ENCODE peak calls at places on chromosomes 5 and 9, in nine cellular contexts. One of them, this sample, is unnamed.

GRCh38 chr5:167816354-167816753 is 475.1 kb upstream of the WWC1 start:
- DNase-seq in body of pancreas: no peak
- DNase-seq in CD8-positive, alpha-beta T cell: no peak
- DNase-seq in stomach: no peak
- DNase-seq in pancreas: no peak
- DNase-seq in neural progenitor cell: no peak
- DNase-seq in Peyer's patch: no peak
- DNase-seq in prostate gland: no peak
- DNase-seq in effector memory CD4-positive, alpha-beta T cell: no peak
- DNase-seq in this sample: no peak

GRCh38 chr5:76662521-76662920 is 39.3 kb upstream of the F2RL2 start:
- DNase-seq in stomach: no peak
- DNase-seq in neural progenitor cell: no peak
- DNase-seq in prostate gland: no peak
- DNase-seq in body of pancreas: no peak
- DNase-seq in CD8-positive, alpha-beta T cell: no peak
- DNase-seq in pancreas: no peak
- DNase-seq in Peyer's patch: no peak
- DNase-seq in effector memory CD4-positive, alpha-beta T cell: no peak
- DNase-seq in this sample: no peak

GRCh38 chr5:135461752-135462151 is 9.6 kb upstream of the TIFAB start:
- DNase-seq in pancreas: peak; percentile 15
- DNase-seq in stomach: no peak
- DNase-seq in body of pancreas: no peak
- DNase-seq in effector memory CD4-positive, alpha-beta T cell: no peak
- DNase-seq in neural progenitor cell: no peak
- DNase-seq in prostate gland: no peak
- DNase-seq in Peyer's patch: no peak
- DNase-seq in CD8-positive, alpha-beta T cell: no peak
- DNase-seq in this sample: no peak

GRCh38 chr5:138784590-138784989 is 31.4 kb downstream of the CTNNA1 start:
- DNase-seq in body of pancreas: no peak
- DNase-seq in stomach: no peak
- DNase-seq in prostate gland: no peak
- DNase-seq in CD8-positive, alpha-beta T cell: no peak
- DNase-seq in neural progenitor cell: no peak
- DNase-seq in pancreas: no peak
- DNase-seq in Peyer's patch: no peak
- DNase-seq in effector memory CD4-positive, alpha-beta T cell: no peak
- DNase-seq in this sample: no peak

GRCh38 chr5:60668715-60669304 is 31.2 kb downstream of the DEPDC1B start:
- DNase-seq in neural progenitor cell: peak; percentile 16
- DNase-seq in pancreas: no peak
- DNase-seq in body of pancreas: no peak
- DNase-seq in stomach: no peak
- DNase-seq in Peyer's patch: no peak
- DNase-seq in CD8-positive, alpha-beta T cell: no peak
- DNase-seq in prostate gland: no peak
- DNase-seq in effector memory CD4-positive, alpha-beta T cell: no peak
- DNase-seq in this sample: no peak

GRCh38 chr5:37005252-37005651 is 128.7 kb downstream of the NIPBL start:
- DNase-seq in Peyer's patch: no peak
- DNase-seq in prostate gland: no peak
- DNase-seq in effector memory CD4-positive, alpha-beta T cell: no peak
- DNase-seq in pancreas: no peak
- DNase-seq in CD8-positive, alpha-beta T cell: no peak
- DNase-seq in stomach: no peak
- DNase-seq in neural progenitor cell: no peak
- DNase-seq in body of pancreas: no peak
- DNase-seq in this sample: no peak

GRCh38 chr5:102762828-102763227 is 7.7 kb downstream of the PAM start:
- DNase-seq in pancreas: no peak
- DNase-seq in body of pancreas: no peak
- DNase-seq in Peyer's patch: no peak
- DNase-seq in neural progenitor cell: no peak
- DNase-seq in effector memory CD4-positive, alpha-beta T cell: no peak
- DNase-seq in prostate gland: no peak
- DNase-seq in stomach: no peak
- DNase-seq in CD8-positive, alpha-beta T cell: no peak
- DNase-seq in this sample: no peak

GRCh38 chr5:33476992-33477391 is 36.2 kb downstream of the TARS1 start:
- DNase-seq in Peyer's patch: no peak
- DNase-seq in neural progenitor cell: no peak
- DNase-seq in effector memory CD4-positive, alpha-beta T cell: no peak
- DNase-seq in prostate gland: no peak
- DNase-seq in body of pancreas: no peak
- DNase-seq in stomach: no peak
- DNase-seq in CD8-positive, alpha-beta T cell: no peak
- DNase-seq in pancreas: no peak
- DNase-seq in this sample: no peak

DNA sequence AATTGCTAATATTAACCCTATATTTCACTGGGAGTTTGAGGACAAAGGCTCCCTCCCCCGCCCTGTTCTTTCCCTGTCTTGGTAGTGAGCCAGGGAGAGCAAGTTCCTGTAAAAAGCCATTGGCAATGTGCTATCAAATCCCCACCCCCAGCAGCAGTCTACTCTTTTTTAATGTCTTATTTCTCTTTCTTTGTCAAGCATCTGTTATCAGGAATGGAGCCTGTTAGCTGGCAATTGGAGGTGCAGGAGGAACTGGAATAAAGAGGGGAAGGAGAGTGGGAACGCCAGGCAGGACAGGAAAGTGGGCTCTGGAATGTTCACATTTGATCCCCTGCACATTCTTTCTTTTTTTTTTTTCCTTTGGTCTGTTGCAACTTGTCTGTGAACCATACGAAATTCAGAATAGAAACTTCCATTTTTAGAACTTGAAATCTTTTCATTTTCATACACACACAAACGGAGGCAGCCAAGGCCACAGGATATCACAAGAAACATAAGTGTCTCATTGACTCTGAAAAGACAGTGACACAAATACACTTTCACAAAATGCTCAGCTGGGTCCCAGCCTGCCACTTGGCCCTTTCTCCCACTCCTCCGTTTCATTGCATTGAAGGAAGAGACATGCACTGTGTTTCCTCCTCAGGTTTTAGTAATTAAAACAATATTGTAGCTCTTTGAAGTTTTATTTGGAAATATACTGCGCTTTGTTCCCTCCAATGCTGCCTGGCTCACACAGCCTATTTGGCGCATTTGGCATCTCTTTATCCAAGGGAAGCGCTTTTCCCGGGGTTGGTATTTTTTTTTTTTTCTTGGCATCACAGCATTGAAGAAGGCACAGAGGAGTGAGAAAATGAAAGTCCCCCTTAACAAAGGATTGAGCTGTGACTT is 665.0 kb upstream of the ZNF608 start:
- DNase-seq in body of pancreas: peak; percentile 43
- DNase-seq in pancreas: no peak
- DNase-seq in effector memory CD4-positive, alpha-beta T cell: no peak
- DNase-seq in Peyer's patch: peak; percentile 45
- DNase-seq in CD8-positive, alpha-beta T cell: no peak
- DNase-seq in stomach: peak; percentile 34
- DNase-seq in prostate gland: peak; percentile 33
- DNase-seq in neural progenitor cell: peak; percentile 3
- DNase-seq in this sample: no peak
- H3K4me3 ChIP-seq in body of pancreas: no peak overlapping the region
- H3K4me3 ChIP-seq in pancreas: no peak overlapping the region
- H3K4me3 ChIP-seq in effector memory CD4-positive, alpha-beta T cell: no peak overlapping the region
- H3K4me3 ChIP-seq in Peyer's patch: no peak overlapping the region
- H3K4me3 ChIP-seq in CD8-positive, alpha-beta T cell: no peak overlapping the region
- H3K4me3 ChIP-seq in stomach: peak overlapping the region; percentile 3
- H3K4me3 ChIP-seq in prostate gland: no peak overlapping the region
- H3K4me3 ChIP-seq in neural progenitor cell: no peak overlapping the region
- H3K4me3 ChIP-seq in this sample: peak overlapping the region; percentile 30

DNA sequence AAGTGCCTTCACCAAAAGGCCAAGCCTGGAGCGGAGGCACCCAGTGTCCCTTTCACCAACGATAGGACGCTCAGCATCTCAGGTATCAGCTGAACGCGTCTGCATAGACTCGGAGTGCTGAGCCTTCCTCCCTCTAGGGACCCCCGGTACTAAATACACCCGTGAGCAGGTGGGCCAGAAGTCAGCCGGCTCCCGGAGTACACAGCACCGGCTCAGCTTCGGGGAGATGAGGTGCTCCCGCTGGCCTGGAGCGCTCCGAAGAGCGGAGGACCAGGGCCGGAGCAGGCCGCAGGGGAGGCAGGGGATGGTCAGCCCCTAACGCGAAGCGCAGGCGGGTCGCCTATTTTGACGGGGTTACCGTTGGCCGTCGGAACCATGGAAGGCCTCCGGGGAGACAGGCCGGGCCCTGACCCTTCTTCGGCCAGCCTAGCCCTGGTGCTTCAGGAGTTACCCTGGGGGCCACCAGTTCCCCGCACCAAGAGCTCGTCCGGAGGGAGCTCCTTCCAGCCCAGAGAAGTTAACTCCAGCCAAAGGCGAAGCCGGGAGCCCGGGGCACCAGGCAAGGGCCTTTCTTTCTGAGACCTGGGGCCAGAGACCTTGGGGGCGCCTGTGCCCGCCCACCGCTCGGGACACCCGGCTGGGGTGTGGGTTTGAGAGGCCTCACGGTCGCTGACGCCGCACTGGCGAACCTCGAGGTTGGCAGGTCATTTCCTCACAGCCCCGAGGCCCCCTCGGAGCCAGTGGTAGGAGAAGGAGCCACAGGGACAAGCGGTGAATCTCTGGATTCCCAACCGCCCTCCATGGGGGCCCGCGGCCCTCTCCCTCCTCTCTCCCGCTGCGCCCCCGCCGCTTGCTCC is 3.3 kb upstream of the IRX4 start:
- DNase-seq in Peyer's patch: no peak
- DNase-seq in effector memory CD4-positive, alpha-beta T cell: no peak
- DNase-seq in neural progenitor cell: peak; percentile 28
- DNase-seq in CD8-positive, alpha-beta T cell: no peak
- DNase-seq in stomach: no peak
- DNase-seq in pancreas: peak; percentile 64
- DNase-seq in body of pancreas: no peak
- DNase-seq in prostate gland: no peak
- DNase-seq in this sample: no peak
- H3K27me3 ChIP-seq in Peyer's patch: no peaks in the 10 kb centered on the region
- H3K27me3 ChIP-seq in effector memory CD4-positive, alpha-beta T cell: peaks cover 16% of the 10 kb centered on the region
- H3K27me3 ChIP-seq in neural progenitor cell: peaks cover 100% of the 10 kb centered on the region
- H3K27me3 ChIP-seq in CD8-positive, alpha-beta T cell: no peaks in the 10 kb centered on the region
- H3K27me3 ChIP-seq in stomach: peaks cover 58% of the 10 kb centered on the region
- H3K27me3 ChIP-seq in pancreas: peaks cover 4% of the 10 kb centered on the region
- H3K27me3 ChIP-seq in body of pancreas: no peaks in the 10 kb centered on the region
- H3K27me3 ChIP-seq in prostate gland: peaks cover 5% of the 10 kb centered on the region
- H3K27me3 ChIP-seq in this sample: peaks cover 95% of the 10 kb centered on the region

GRCh38 chr9:118000581-118000980 is 296.4 kb downstream of the TLR4 start:
- DNase-seq in stomach: no peak
- DNase-seq in prostate gland: no peak
- DNase-seq in Peyer's patch: no peak
- DNase-seq in effector memory CD4-positive, alpha-beta T cell: no peak
- DNase-seq in neural progenitor cell: no peak
- DNase-seq in body of pancreas: no peak
- DNase-seq in CD8-positive, alpha-beta T cell: no peak
- DNase-seq in pancreas: no peak
- DNase-seq in this sample: no peak
- H3K27ac ChIP-seq in stomach: no peak overlapping the region
- H3K27ac ChIP-seq in prostate gland: no peak overlapping the region
- H3K27ac ChIP-seq in Peyer's patch: no peak overlapping the region
- H3K27ac ChIP-seq in effector memory CD4-positive, alpha-beta T cell: no peak overlapping the region
- H3K27ac ChIP-seq in neural progenitor cell: no peak overlapping the region
- H3K27ac ChIP-seq in body of pancreas: no peak overlapping the region
- H3K27ac ChIP-seq in CD8-positive, alpha-beta T cell: no peak overlapping the region
- H3K27ac ChIP-seq in pancreas: no peak overlapping the region
- H3K27ac ChIP-seq in this sample: no peak overlapping the region

GRCh38 chr9:14321517-14322125 is 7.7 kb upstream of the NFIB start:
- DNase-seq in stomach: no peak
- DNase-seq in effector memory CD4-positive, alpha-beta T cell: no peak
- DNase-seq in body of pancreas: no peak
- DNase-seq in CD8-positive, alpha-beta T cell: no peak
- DNase-seq in Peyer's patch: no peak
- DNase-seq in neural progenitor cell: peak; percentile 23
- DNase-seq in pancreas: no peak
- DNase-seq in prostate gland: no peak
- DNase-seq in this sample: no peak

GRCh38 chr9:14318934-14319513 is 5.1 kb upstream of the NFIB start:
- DNase-seq in neural progenitor cell: no peak
- DNase-seq in stomach: no peak
- DNase-seq in Peyer's patch: no peak
- DNase-seq in body of pancreas: no peak
- DNase-seq in pancreas: no peak
- DNase-seq in CD8-positive, alpha-beta T cell: no peak
- DNase-seq in prostate gland: no peak
- DNase-seq in effector memory CD4-positive, alpha-beta T cell: no peak
- DNase-seq in this sample: no peak

GRCh38 chr9:14323083-14323968 is 9.4 kb upstream of the NFIB start:
- DNase-seq in CD8-positive, alpha-beta T cell: no peak
- DNase-seq in stomach: no peak
- DNase-seq in body of pancreas: no peak
- DNase-seq in neural progenitor cell: no peak
- DNase-seq in prostate gland: no peak
- DNase-seq in Peyer's patch: no peak
- DNase-seq in effector memory CD4-positive, alpha-beta T cell: no peak
- DNase-seq in pancreas: no peak
- DNase-seq in this sample: no peak

GRCh38 chr9:14322211-14323082 is 8.5 kb upstream of the NFIB start:
- DNase-seq in Peyer's patch: peak; percentile 93
- DNase-seq in pancreas: peak; percentile 94
- DNase-seq in neural progenitor cell: peak; percentile 95
- DNase-seq in prostate gland: peak; percentile 93
- DNase-seq in CD8-positive, alpha-beta T cell: peak; percentile 53
- DNase-seq in stomach: peak; percentile 94
- DNase-seq in effector memory CD4-positive, alpha-beta T cell: peak; percentile 52
- DNase-seq in body of pancreas: peak; percentile 92
- DNase-seq in this sample: peak; percentile 96

GRCh38 chr9:14320272-14321245 is 6.6 kb upstream of the NFIB start:
- DNase-seq in Peyer's patch: peak; percentile 74
- DNase-seq in CD8-positive, alpha-beta T cell: no peak
- DNase-seq in pancreas: no peak
- DNase-seq in body of pancreas: no peak
- DNase-seq in prostate gland: no peak
- DNase-seq in effector memory CD4-positive, alpha-beta T cell: no peak
- DNase-seq in neural progenitor cell: no peak
- DNase-seq in stomach: peak; percentile 43
- DNase-seq in this sample: no peak
- H3K4me3 ChIP-seq in Peyer's patch: peak overlapping the region; percentile 79
- H3K4me3 ChIP-seq in CD8-positive, alpha-beta T cell: no peak overlapping the region
- H3K4me3 ChIP-seq in pancreas: peak overlapping the region; percentile 88
- H3K4me3 ChIP-seq in body of pancreas: no peak overlapping the region
- H3K4me3 ChIP-seq in prostate gland: peak overlapping the region; percentile 59
- H3K4me3 ChIP-seq in effector memory CD4-positive, alpha-beta T cell: no peak overlapping the region
- H3K4me3 ChIP-seq in neural progenitor cell: no peak overlapping the region
- H3K4me3 ChIP-seq in stomach: peak overlapping the region; percentile 64
- H3K4me3 ChIP-seq in this sample: peak overlapping the region; percentile 70

GRCh38 chr9:127608104-127608966 is 3.7 kb upstream of the STXBP1 start:
- DNase-seq in CD8-positive, alpha-beta T cell: peak; percentile 80
- DNase-seq in prostate gland: peak; percentile 53
- DNase-seq in pancreas: peak; percentile 94
- DNase-seq in Peyer's patch: peak; percentile 87
- DNase-seq in neural progenitor cell: peak; percentile 95
- DNase-seq in stomach: peak; percentile 81
- DNase-seq in body of pancreas: peak; percentile 76
- DNase-seq in effector memory CD4-positive, alpha-beta T cell: peak; percentile 66
- DNase-seq in this sample: peak; percentile 91

GRCh38 chr9:127612993-127613954 is 1.2 kb downstream of the STXBP1 start:
- DNase-seq in effector memory CD4-positive, alpha-beta T cell: peak; percentile 31
- DNase-seq in pancreas: peak; percentile 82
- DNase-seq in stomach: peak; percentile 52
- DNase-seq in body of pancreas: peak; percentile 53
- DNase-seq in neural progenitor cell: peak; percentile 72
- DNase-seq in CD8-positive, alpha-beta T cell: peak; percentile 41
- DNase-seq in Peyer's patch: peak; percentile 72
- DNase-seq in prostate gland: peak; percentile 44
- DNase-seq in this sample: peak; percentile 83

GRCh38 chr9:127614961-127615360 is 2.9 kb downstream of the STXBP1 start:
- DNase-seq in effector memory CD4-positive, alpha-beta T cell: no peak
- DNase-seq in Peyer's patch: no peak
- DNase-seq in prostate gland: no peak
- DNase-seq in pancreas: no peak
- DNase-seq in CD8-positive, alpha-beta T cell: no peak
- DNase-seq in body of pancreas: no peak
- DNase-seq in stomach: no peak
- DNase-seq in neural progenitor cell: no peak
- DNase-seq in this sample: no peak

GRCh38 chr9:127611796-127612790 is at the start of gene STXBP1:
- DNase-seq in neural progenitor cell: peak; percentile 95
- DNase-seq in effector memory CD4-positive, alpha-beta T cell: peak; percentile 76
- DNase-seq in body of pancreas: peak; percentile 92
- DNase-seq in stomach: peak; percentile 91
- DNase-seq in Peyer's patch: peak; percentile 94
- DNase-seq in CD8-positive, alpha-beta T cell: peak; percentile 88
- DNase-seq in pancreas: peak; percentile 95
- DNase-seq in prostate gland: peak; percentile 89
- DNase-seq in this sample: peak; percentile 94
- H3K27me3 ChIP-seq in neural progenitor cell: peaks cover 47% of the 10 kb centered on the region
- H3K27me3 ChIP-seq in effector memory CD4-positive, alpha-beta T cell: no peaks in the 10 kb centered on the region
- H3K27me3 ChIP-seq in body of pancreas: no peaks in the 10 kb centered on the region
- H3K27me3 ChIP-seq in stomach: no peaks in the 10 kb centered on the region
- H3K27me3 ChIP-seq in Peyer's patch: no peaks in the 10 kb centered on the region
- H3K27me3 ChIP-seq in CD8-positive, alpha-beta T cell: peaks cover 4% of the 10 kb centered on the region
- H3K27me3 ChIP-seq in pancreas: no peaks in the 10 kb centered on the region
- H3K27me3 ChIP-seq in prostate gland: no peaks in the 10 kb centered on the region
- H3K27me3 ChIP-seq in this sample: no peaks in the 10 kb centered on the region